ENCODE peak calls at places on chromosomes 11 and 22, in eight cellular contexts. S, M, Z, H, A, X, K and F are unnamed samples.

GRCh38 chr11:87397250-87397649 is 359.5 kb downstream of the TMEM135 start:
- DNase-seq in K (no peak), A (no peak), X (no peak), M (peak; percentile 48), S (no peak), H (no peak), Z (no peak), F (no peak)

GRCh38 chr11:95364324-95365295 is 133.6 kb upstream of the SESN3 start:
- DNase-seq in A (no peak), M (peak; percentile 73), H (peak; percentile 31), K (no peak), Z (no peak), X (no peak), S (peak; percentile 66), F (peak; percentile 32)

GRCh38 chr11:19670030-19670761 is 42.4 kb upstream of the NAV2 start:
- DNase-seq in X (no peak), S (peak; percentile 60), Z (no peak), A (peak; percentile 32), K (peak; percentile 28), H (peak; percentile 39), M (no peak), F (peak; percentile 87)

GRCh38 chr22:42500164-42500835 is 19.3 kb downstream of the RRP7A start:
- DNase-seq in A (peak; percentile 88), X (peak; percentile 95), Z (peak; percentile 65), K (peak; percentile 35), M (peak; percentile 64), S (peak; percentile 63), H (peak; percentile 61), F (peak; percentile 93)

GRCh38 chr11:73795925-73796632 is 8.4 kb downstream of the MRPL48 start:
- DNase-seq in H (no peak), A (peak; percentile 26), K (no peak), X (no peak), Z (no peak), M (no peak), S (no peak), F (no peak)

GRCh38 chr11:21622995-21623394 is 569.9 kb upstream of the ANO5 start:
- DNase-seq in M (no peak), X (no peak), Z (no peak), S (no peak), K (no peak), H (no peak), A (no peak), F (no peak)

GRCh38 chr11:92511522-92512203 is 287.0 kb downstream of the FAT3 start:
- DNase-seq in K (no peak), X (no peak), H (no peak), S (no peak), M (no peak), A (peak; percentile 32), Z (no peak), F (no peak)

GRCh38 chr11:17421781-17422180 is 33.3 kb upstream of the KCNJ11 start:
- DNase-seq in H (no peak), X (no peak), Z (no peak), A (no peak), M (no peak), S (no peak), K (no peak), F (no peak)

GRCh38 chr11:130602700-130603584 is 154.5 kb downstream of the ADAMTS15 start:
- DNase-seq in Z (no peak), X (no peak), S (no peak), M (no peak), K (no peak), A (no peak), H (no peak), F (no peak)

GRCh38 chr11:33773399-33774355 is 643 bp downstream of the FBXO3 start:
- DNase-seq in H (peak; percentile 24), K (peak; percentile 43), M (no peak), A (peak; percentile 58), X (peak; percentile 82), Z (no peak), S (peak; percentile 25), F (peak; percentile 87)

GRCh38 chr11:112269139-112269538 is 8.5 kb upstream of the PLET1 start:
- DNase-seq in H (no peak), S (no peak), Z (no peak), K (no peak), X (no peak), A (no peak), M (no peak), F (no peak)

GRCh38 chr11:33708970-33709369 is 8.3 kb upstream of the C11orf91 start:
- DNase-seq in A (no peak), X (no peak), Z (no peak), S (no peak), H (no peak), K (peak; percentile 58), M (peak; percentile 23), F (no peak)

GRCh38 chr11:66851698-66852465 is 5.0 kb upstream of the LRFN4 start:
- DNase-seq in Z (no peak), X (no peak), A (peak; percentile 30), M (no peak), S (no peak), H (no peak), K (no peak), F (peak; percentile 73)

GRCh38 chr22:31926969-31927368 is 17.4 kb upstream of the YWHAH start:
- DNase-seq in A (peak; percentile 60), S (peak; percentile 21), H (no peak), M (no peak), K (no peak), Z (no peak), X (peak; percentile 81), F (no peak)

GRCh38 chr11:10413268-10413667 is 41.8 kb upstream of the AMPD3 start:
- DNase-seq in Z (no peak), M (peak; percentile 62), A (no peak), S (no peak), K (peak; percentile 22), X (no peak), H (peak; percentile 29), F (no peak)

GRCh38 chr22:41620646-41621098 is at the start of gene DESI1:
- DNase-seq in M (no peak), X (no peak), Z (no peak), S (peak; percentile 14), H (no peak), K (no peak), A (no peak), F (peak; percentile 79)

GRCh38 chr22:30665786-30666185 is 1.9 kb downstream of the DUSP18 start:
- DNase-seq in X (no peak), Z (no peak), S (peak; percentile 10), K (no peak), A (no peak), M (no peak), H (no peak), F (no peak)

GRCh38 chr22:40241200-40241763 is 63.6 kb downstream of the TNRC6B start:
- DNase-seq in A (no peak), S (no peak), X (no peak), Z (no peak), K (no peak), H (no peak), M (no peak), F (no peak)

GRCh38 chr11:59158206-59159068 is 13.5 kb upstream of the DTX4 start:
- DNase-seq in M (peak; percentile 85), X (peak; percentile 63), K (peak; percentile 75), S (peak; percentile 51), A (peak; percentile 83), Z (no peak), H (peak; percentile 78), F (no peak)

DNA sequence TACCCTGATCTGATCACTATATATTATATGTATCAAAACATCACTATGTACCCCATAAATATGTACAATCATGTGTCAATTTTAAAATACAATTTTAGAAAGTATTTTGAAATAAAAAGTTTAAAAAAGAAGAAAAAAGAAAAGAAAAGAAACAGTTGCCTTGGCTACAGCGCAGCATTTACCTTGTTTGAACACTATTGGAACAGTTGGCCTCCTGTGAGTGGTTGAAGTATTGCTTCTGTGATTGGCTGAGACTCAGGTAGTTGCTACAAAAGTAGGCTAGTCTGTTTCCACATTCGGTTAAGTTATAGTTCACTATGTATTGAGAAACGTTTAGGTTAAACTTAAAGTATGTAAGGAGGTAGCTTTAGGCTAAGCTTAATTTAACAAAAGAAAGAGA is 7.9 kb upstream of the DTX4 start:
- DNase-seq in K (no peak), A (no peak), X (no peak), S (no peak), H (no peak), M (peak; percentile 12), Z (no peak), F (no peak)
- H3K4me2 ChIP-seq in K (no peak overlapping the region), A (no peak overlapping the region), X (no peak overlapping the region), S (no peak overlapping the region), H (no peak overlapping the region), M (no peak overlapping the region), Z (no peak overlapping the region), F (no peak overlapping the region)

GRCh38 chr11:124778281-124778680 is 16.2 kb upstream of the ESAM start:
- DNase-seq in A (no peak), K (no peak), M (peak; percentile 36), Z (no peak), H (no peak), X (no peak), S (no peak), F (no peak)
- H3K27ac ChIP-seq in A (no peak overlapping the region), K (no peak overlapping the region), M (no peak overlapping the region), Z (no peak overlapping the region), H (no peak overlapping the region), X (no peak overlapping the region), S (no peak overlapping the region), F (no peak overlapping the region)

GRCh38 chr11:118677977-118678376 is 1.5 kb downstream of the TREH start:
- DNase-seq in H (no peak), K (no peak), X (no peak), M (no peak), Z (no peak), A (no peak), S (no peak), F (no peak)
- H3K4me2 ChIP-seq in H (no peak overlapping the region), K (no peak overlapping the region), X (no peak overlapping the region), M (no peak overlapping the region), Z (no peak overlapping the region), A (no peak overlapping the region), S (no peak overlapping the region), F (no peak overlapping the region)

DNA sequence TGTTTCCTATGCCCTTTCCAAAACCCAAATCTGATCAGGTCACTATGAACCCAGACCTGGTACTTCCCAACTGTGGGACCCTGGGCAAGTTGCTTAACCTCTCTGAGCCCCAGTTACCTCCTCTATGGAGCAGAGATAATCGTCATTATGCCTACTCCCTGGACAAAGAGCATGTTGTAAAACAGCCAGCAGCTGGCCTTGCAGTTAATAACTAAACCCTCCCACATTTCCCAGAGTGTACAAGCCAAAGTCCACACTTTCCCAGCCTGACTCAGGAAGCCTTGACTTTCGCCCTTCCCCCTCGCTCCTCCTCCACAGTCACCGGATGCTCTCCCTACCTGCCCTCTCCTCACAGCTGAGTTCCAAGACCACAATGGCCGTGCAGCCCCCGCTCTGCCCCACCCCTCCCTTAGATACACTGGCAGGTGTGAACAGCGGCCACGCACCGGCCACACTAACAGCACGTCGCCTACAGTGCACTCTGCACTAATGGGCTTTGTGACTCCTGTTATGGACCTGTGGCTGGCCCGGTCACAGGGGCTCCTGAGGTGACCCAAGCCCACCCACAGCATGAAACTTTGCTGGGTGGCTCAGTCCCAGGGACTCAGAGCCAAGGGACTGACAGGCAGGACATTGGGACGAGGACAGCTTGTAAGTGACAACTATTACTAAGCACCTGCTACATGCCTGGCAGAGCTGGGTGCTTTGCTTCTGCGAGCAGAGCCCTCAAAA is 15.6 kb upstream of the MFNG start:
- DNase-seq in Z (no peak), H (peak; percentile 84), S (peak; percentile 90), A (no peak), X (peak; percentile 44), M (peak; percentile 90), K (peak; percentile 93), F (peak; percentile 99)
- H3K27ac ChIP-seq in Z (no peak overlapping the region), H (peak overlapping the region; percentile 97), S (peak overlapping the region; percentile 2), A (no peak overlapping the region), X (no peak overlapping the region), M (peak overlapping the region; percentile 95), K (no peak overlapping the region), F (peak overlapping the region; percentile 56)